ENCODE peak calls at places on chromosomes 6 and 20, in ten cellular contexts. I is epithelial cell of esophagus, A is AG10803, D is upper lobe of right lung, Q is upper lobe of left lung, F is brain microvascular endothelial cell, O is PC-9, S is fibroblast of pulmonary artery, K is stomach, X is hepatocyte. W is an unnamed sample.
A peak's percentile ranks its signal among the peaks of the same experiment; 100 is the strongest.

GRCh38 chr6:162856885-162857284 is 129.1 kb downstream of the PACRG start:
- DNase-seq in I (peak; percentile 87), A (peak; percentile 82), D (no peak), Q (no peak), F (peak; percentile 80), O (no peak), S (peak; percentile 88), K (no peak), X (peak; percentile 80), W (peak; percentile 75)

GRCh38 chr6:1335367-1336037 is 23.6 kb downstream of the FOXQ1 start:
- DNase-seq in I (peak; percentile 97), A (peak; percentile 91), D (peak; percentile 83), Q (peak; percentile 86), F (no peak), O (peak; percentile 97), S (peak; percentile 71), K (peak; percentile 84), X (peak; percentile 91), W (no peak)

GRCh38 chr6:72272958-72273357 is 348.9 kb upstream of the KCNQ5 start:
- DNase-seq in I (no peak), A (peak; percentile 41), D (no peak), Q (no peak), F (peak; percentile 69), O (no peak), S (peak; percentile 26), K (no peak), X (no peak), W (no peak)

GRCh38 chr6:21749754-21750153 is 156.2 kb downstream of the SOX4 start:
- DNase-seq in I (no peak), A (no peak), D (no peak), Q (no peak), F (no peak), O (no peak), S (no peak), K (no peak), X (no peak), W (no peak)

GRCh38 chr6:25266425-25267135 is 12.6 kb upstream of the CARMIL1 start:
- DNase-seq in I (no peak), A (peak; percentile 24), D (no peak), Q (no peak), F (no peak), O (no peak), S (peak; percentile 31), K (no peak), X (no peak), W (no peak)

GRCh38 chr20:53331151-53331973 is 262.3 kb downstream of the ZNF217 start:
- DNase-seq in I (no peak), A (peak; percentile 68), D (no peak), Q (no peak), F (peak; percentile 17), O (no peak), S (peak; percentile 13), K (no peak), X (peak; percentile 23), W (peak; percentile 27)

GRCh38 chr20:41734506-41734945 is 116.3 kb upstream of the CHD6 start:
- DNase-seq in I (peak; percentile 49), A (peak; percentile 35), D (no peak), Q (peak; percentile 29), F (peak; percentile 43), O (no peak), S (peak; percentile 59), K (peak; percentile 49), X (peak; percentile 69), W (peak; percentile 38)

GRCh38 chr20:35539756-35540212 is 2.1 kb upstream of the ERGIC3 start:
- DNase-seq in I (peak; percentile 46), A (no peak), D (peak; percentile 76), Q (peak; percentile 62), F (no peak), O (no peak), S (peak; percentile 18), K (peak; percentile 91), X (peak; percentile 87), W (no peak)

GRCh38 chr20:57574954-57575353 is 14.0 kb downstream of the PCK1 start:
- DNase-seq in I (no peak), A (no peak), D (no peak), Q (no peak), F (no peak), O (no peak), S (no peak), K (no peak), X (no peak), W (no peak)

GRCh38 chr6:12148841-12149240 is 136.7 kb downstream of the HIVEP1 start:
- DNase-seq in I (no peak), A (peak; percentile 8), D (no peak), Q (no peak), F (peak; percentile 29), O (peak; percentile 68), S (no peak), K (no peak), X (no peak), W (no peak)

GRCh38 chr20:44134897-44135810 is 51.8 kb downstream of the JPH2 start:
- DNase-seq in I (peak; percentile 69), A (no peak), D (no peak), Q (no peak), F (no peak), O (no peak), S (no peak), K (no peak), X (no peak), W (no peak)

GRCh38 chr6:18141805-18142590 is 12.9 kb downstream of the TPMT start:
- DNase-seq in I (no peak), A (no peak), D (no peak), Q (no peak), F (no peak), O (no peak), S (no peak), K (no peak), X (no peak), W (no peak)

GRCh38 chr20:32050324-32050723 is 1.7 kb upstream of the HCK start:
- DNase-seq in I (no peak), A (no peak), D (no peak), Q (no peak), F (no peak), O (no peak), S (no peak), K (peak; percentile 8), X (no peak), W (no peak)

DNA sequence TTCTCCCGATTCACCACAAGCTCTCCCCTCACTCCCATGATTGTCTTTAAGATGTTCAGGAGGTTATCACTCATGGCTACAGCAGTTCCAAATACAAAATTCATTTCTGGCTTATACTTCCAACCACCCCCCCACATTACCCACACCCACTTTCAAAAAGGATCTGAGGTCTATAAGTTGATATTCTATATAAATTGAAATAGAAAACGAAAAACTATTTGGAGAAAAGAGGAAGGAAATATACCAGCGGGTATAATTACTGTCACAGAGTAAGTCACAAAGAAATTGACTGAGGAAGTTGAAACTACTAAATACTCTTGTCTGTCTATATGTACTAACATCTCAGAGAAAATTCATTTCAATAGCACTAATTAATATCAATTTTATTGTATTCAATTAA is 112.7 kb upstream of the TNFAIP3 start:
- DNase-seq in I (no peak), A (no peak), D (no peak), Q (no peak), F (no peak), O (no peak), S (no peak), K (no peak), X (no peak), W (no peak)
- H3K4me3 ChIP-seq in I (no peak overlapping the region), A (no peak overlapping the region), D (no peak overlapping the region), Q (no peak overlapping the region), F (no peak overlapping the region), O (no peak overlapping the region), S (no peak overlapping the region), K (no peak overlapping the region), X (no peak overlapping the region), W (no peak overlapping the region)

GRCh38 chr6:37651991-37652390 is 45.7 kb downstream of the MDGA1 start:
- DNase-seq in I (no peak), A (no peak), D (no peak), Q (no peak), F (no peak), O (no peak), S (no peak), K (no peak), X (no peak), W (no peak)

GRCh38 chr6:37646986-37647764 is 50.5 kb downstream of the MDGA1 start:
- DNase-seq in I (no peak), A (no peak), D (no peak), Q (no peak), F (no peak), O (no peak), S (no peak), K (no peak), X (no peak), W (no peak)

GRCh38 chr6:37648465-37649330 is 49.0 kb downstream of the MDGA1 start:
- DNase-seq in I (peak; percentile 84), A (no peak), D (peak; percentile 70), Q (peak; percentile 32), F (no peak), O (peak; percentile 78), S (no peak), K (peak; percentile 57), X (peak; percentile 48), W (no peak)

GRCh38 chr6:37647765-37648085 is 50.0 kb downstream of the MDGA1 start:
- DNase-seq in I (no peak), A (no peak), D (no peak), Q (no peak), F (no peak), O (no peak), S (no peak), K (no peak), X (no peak), W (no peak)

GRCh38 chr6:37650071-37650481 is 47.6 kb downstream of the MDGA1 start:
- DNase-seq in I (peak; percentile 37), A (no peak), D (no peak), Q (no peak), F (no peak), O (no peak), S (no peak), K (no peak), X (peak; percentile 56), W (no peak)
- TF ChIP-seq CTCF in I (peak; percentile 20), A (no peak), D (no peak), Q (no peak), F (peak; percentile 16), O (no peak), S (no peak), K (no peak), X (peak; percentile 36), W (no peak)

DNA sequence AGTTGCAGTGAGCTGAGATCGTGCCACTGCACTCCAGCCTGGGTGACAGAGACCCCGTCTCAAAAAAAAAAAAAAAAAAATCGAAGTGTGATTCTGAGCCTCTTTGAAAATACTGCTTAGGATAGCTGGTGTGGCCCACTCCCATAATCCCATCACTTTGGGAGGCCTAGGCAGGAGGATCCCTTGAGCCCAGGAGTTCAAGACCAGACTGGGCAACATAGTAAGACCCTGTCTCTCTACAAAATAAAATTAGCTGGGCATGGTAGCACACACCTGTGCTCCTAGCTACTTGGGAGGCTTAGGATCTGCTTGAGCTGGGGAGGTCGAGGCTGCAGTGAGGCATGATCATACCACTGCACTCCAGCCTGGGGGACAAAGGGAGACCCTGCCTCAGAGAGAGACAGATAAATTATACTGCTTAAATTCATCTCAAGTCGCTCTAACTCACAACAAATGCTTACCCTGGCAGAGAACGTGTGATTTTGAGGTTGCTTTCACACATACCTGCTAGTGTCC is 12.4 kb upstream of the TMC2 start:
- DNase-seq in I (no peak), A (no peak), D (no peak), Q (no peak), F (no peak), O (no peak), S (no peak), K (no peak), X (no peak), W (no peak)
- H3K4me3 ChIP-seq in I (peak overlapping the region; percentile 78), A (peak overlapping the region; percentile 81), D (peak overlapping the region; percentile 67), Q (peak overlapping the region; percentile 80), F (peak overlapping the region; percentile 80), O (peak overlapping the region; percentile 98), S (peak overlapping the region; percentile 82), K (peak overlapping the region; percentile 81), X (no peak overlapping the region), W (peak overlapping the region; percentile 70)

GRCh38 chr6:138765896-138766487 is 7.6 kb upstream of the CCDC28A start:
- DNase-seq in I (peak; percentile 52), A (peak; percentile 38), D (no peak), Q (no peak), F (peak; percentile 32), O (peak; percentile 60), S (peak; percentile 72), K (no peak), X (peak; percentile 49), W (no peak)
- TF ChIP-seq CTCF in I (peak; percentile 58), A (peak; percentile 68), D (peak; percentile 68), Q (peak; percentile 72), F (peak; percentile 41), O (peak; percentile 95), S (peak; percentile 61), K (peak; percentile 54), X (peak; percentile 75), W (peak; percentile 24)

W was measured in HFF-Myc.